ENCODE peak calls at places on chromosomes 1 and 21, in seven cellular contexts. Y is psoas muscle, S is K562, X is brain microvascular endothelial cell, N is lower lobe of right lung, V is uterus, F is body of pancreas. Z is an unnamed sample.

GRCh38 chr21:34915364-34915834 is 133.7 kb downstream of the RUNX1 start:
- DNase-seq in V (no peak), S (no peak), Y (no peak), F (no peak), N (no peak), X (no peak), Z (no peak)

GRCh38 chr1:110069302-110070281 is 880 bp downstream of the ALX3 start:
- DNase-seq in N (no peak), V (no peak), Y (peak), S (no peak), X (no peak), F (no peak), Z (no peak)

GRCh38 chr21:38989745-38990423 is 184.2 kb downstream of the ETS2 start:
- DNase-seq in Y (peak), X (peak), V (peak), N (no peak), F (peak), S (no peak), Z (no peak)

GRCh38 chr1:21121764-21122471 is 54.8 kb downstream of the EIF4G3 start:
- DNase-seq in F (no peak), V (no peak), N (no peak), X (no peak), Y (no peak), S (no peak), Z (no peak)

GRCh38 chr1:28580706-28581530 is 11.1 kb upstream of the RAB42 start:
- DNase-seq in S (peak), N (peak), V (no peak), X (no peak), Y (no peak), F (peak), Z (peak)

GRCh38 chr1:20699558-20699957 is 18.2 kb downstream of the KIF17 start:
- DNase-seq in X (no peak), S (no peak), Y (peak), F (no peak), V (no peak), N (no peak), Z (peak)

GRCh38 chr1:117607471-117607870 is 1.6 kb downstream of the TENT5C start:
- DNase-seq in F (peak), V (peak), S (no peak), X (no peak), Y (no peak), N (no peak), Z (no peak)

GRCh38 chr1:147079400-147080012 is 92.8 kb downstream of the PRKAB2 start:
- DNase-seq in F (no peak), V (no peak), N (no peak), S (no peak), X (no peak), Y (no peak), Z (peak)

GRCh38 chr1:14732726-14733052 is 134.2 kb downstream of the KAZN start:
- DNase-seq in N (no peak), X (no peak), S (no peak), Y (no peak), F (no peak), V (no peak), Z (no peak)

GRCh38 chr1:205477121-205477758 is 21.4 kb upstream of the BLACAT1 start:
- DNase-seq in Y (no peak), V (no peak), S (no peak), N (no peak), X (no peak), F (no peak), Z (no peak)

GRCh38 chr1:232174306-232174705 is 455.6 kb downstream of the SIPA1L2 start:
- DNase-seq in V (no peak), X (no peak), N (no peak), S (no peak), Y (no peak), F (no peak), Z (no peak)

GRCh38 chr1:82090104-82090503 is 289.4 kb downstream of the ADGRL2 start:
- DNase-seq in V (no peak), X (no peak), N (no peak), Y (no peak), F (no peak), S (no peak), Z (no peak)

GRCh38 chr1:205633421-205633976 is 1.7 kb upstream of the ELK4 start:
- DNase-seq in F (no peak), X (peak), N (no peak), S (no peak), Y (no peak), V (no peak), Z (no peak)

GRCh38 chr1:3688356-3688755 is 36.0 kb downstream of the TP73 start:
- DNase-seq in Y (no peak), X (no peak), F (no peak), N (no peak), V (no peak), S (peak), Z (no peak)

GRCh38 chr1:117606608-117607261 is 887 bp downstream of the TENT5C start:
- DNase-seq in X (no peak), S (peak), N (peak), F (peak), V (peak), Y (no peak), Z (no peak)

GRCh38 chr1:67053535-67053784 is 488 bp downstream of the SLC35D1 start:
- DNase-seq in S (peak), N (no peak), V (peak), X (peak), F (peak), Y (peak), Z (no peak)

GRCh38 chr1:192462630-192463029 is 112.9 kb upstream of the RGS1 start:
- DNase-seq in N (no peak), F (no peak), X (no peak), Y (no peak), V (no peak), S (no peak), Z (peak)
- TF ChIP-seq CTCF in N (no peak), F (no peak), X (no peak), Y (no peak), V (no peak), S (no peak), Z (no peak)

GRCh38 chr1:209673631-209674417 is 1.4 kb upstream of the G0S2 start:
- DNase-seq in S (no peak), X (no peak), F (no peak), Y (peak), N (no peak), V (no peak), Z (no peak)
- H3K4me3 ChIP-seq in S (no peak), X (no peak), F (no peak), Y (peak), N (no peak), V (no peak), Z (no peak)

GRCh38 chr1:201591981-201592380 is 53.1 kb downstream of the NAV1 start:
- DNase-seq in X (no peak), Y (no peak), S (no peak), F (no peak), V (no peak), N (peak), Z (no peak)

GRCh38 chr1:201591348-201591747 is 52.4 kb downstream of the NAV1 start:
- DNase-seq in V (no peak), N (peak), Y (no peak), S (no peak), X (no peak), F (no peak), Z (no peak)

GRCh38 chr1:201594575-201595245 is 55.8 kb downstream of the NAV1 start:
- DNase-seq in Y (no peak), S (peak), V (peak), F (no peak), N (peak), X (no peak), Z (no peak)

GRCh38 chr1:201595381-201595780 is 56.5 kb downstream of the NAV1 start:
- DNase-seq in V (no peak), N (no peak), S (no peak), F (no peak), X (no peak), Y (no peak), Z (no peak)

DNA sequence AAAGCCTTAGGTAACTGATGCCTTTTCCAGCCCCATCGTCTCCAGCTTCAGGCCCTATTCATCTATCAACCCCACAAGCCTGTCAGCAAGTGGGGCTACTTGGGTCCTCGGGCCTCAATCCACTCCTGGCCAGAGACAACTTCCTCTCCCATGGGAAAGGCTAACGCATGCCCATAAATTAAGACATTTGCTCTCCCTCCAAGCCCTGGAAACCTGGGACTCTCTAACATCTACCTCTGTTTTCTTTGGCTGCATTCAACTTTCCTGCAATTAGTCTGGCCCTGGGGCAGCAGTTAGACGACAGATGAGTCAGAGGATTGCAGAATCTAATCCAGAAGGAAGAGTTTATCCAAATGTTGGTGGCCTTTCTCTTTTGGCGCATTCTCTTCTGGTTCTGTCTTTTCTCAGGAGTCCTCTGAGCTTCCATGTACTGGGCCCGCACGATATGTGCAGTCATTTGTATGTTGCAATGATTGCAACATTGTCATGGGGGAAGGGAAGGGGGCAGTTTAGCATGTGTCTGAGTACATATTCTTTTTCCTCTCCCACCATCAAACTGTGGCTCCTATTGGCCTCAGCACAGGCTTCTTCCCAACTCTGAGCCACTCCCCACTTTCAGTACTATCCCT is 54.4 kb downstream of the NAV1 start:
- DNase-seq in S (no peak), V (peak), N (peak), F (peak), Y (peak), X (peak), Z (no peak)
- H3K27ac ChIP-seq in S (no peak), V (peak), N (no peak), F (no peak), Y (no peak), X (peak), Z (no peak)

GRCh38 chr21:25509862-25510261 is 97.4 kb downstream of the MRPL39 start:
- DNase-seq in N (no peak), X (no peak), F (no peak), V (no peak), Y (no peak), S (no peak), Z (no peak)

GRCh38 chr21:25506268-25506667 is 101.0 kb downstream of the MRPL39 start:
- DNase-seq in V (no peak), X (no peak), S (no peak), N (no peak), Y (no peak), F (no peak), Z (no peak)

GRCh38 chr21:25508364-25508763 is 98.9 kb downstream of the MRPL39 start:
- DNase-seq in V (no peak), F (no peak), S (no peak), N (no peak), Y (no peak), X (peak), Z (no peak)

GRCh38 chr21:25506887-25507286 is 100.4 kb downstream of the MRPL39 start:
- DNase-seq in F (no peak), S (no peak), Y (no peak), N (no peak), X (peak), V (no peak), Z (no peak)

GRCh38 chr21:25507522-25507921 is 99.8 kb downstream of the MRPL39 start:
- DNase-seq in X (no peak), F (no peak), V (no peak), Y (no peak), N (no peak), S (no peak), Z (no peak)
- TF ChIP-seq CTCF in X (peak), F (no peak), V (no peak), Y (no peak), N (no peak), S (no peak), Z (peak)

GRCh38 chr1:23444104-23444533 is 19.6 kb upstream of the TCEA3 start:
- DNase-seq in Y (peak), S (no peak), V (peak), N (peak), F (peak), X (no peak), Z (no peak)
- H3K4me3 ChIP-seq in Y (peak), S (no peak), V (no peak), N (peak), F (no peak), X (no peak), Z (no peak)

GRCh38 chr1:207897188-207897587 is 13.7 kb downstream of the CD34 start:
- DNase-seq in X (no peak), N (no peak), V (no peak), S (no peak), F (no peak), Y (no peak), Z (no peak)
- H3K27ac ChIP-seq in X (no peak), N (peak), V (peak), S (no peak), F (no peak), Y (no peak), Z (no peak)